ENCODE peak calls at places on chromosomes 4 and X, in four cellular contexts. Y is IMR-90, M is Peyer's patch, C is tibial nerve. F is an unnamed sample.

GRCh38 chr4:122700178-122700725 is 32.3 kb upstream of the BBS12 start:
- DNase-seq in M (peak; percentile 60), C (no peak), Y (peak; percentile 65), F (peak; percentile 39)

GRCh38 chr4:127708985-127709384 is 21.2 kb upstream of the SLC25A31 start:
- DNase-seq in C (no peak), M (no peak), Y (peak; percentile 77), F (peak; percentile 43)

GRCh38 chr4:101400096-101400495 is 52.8 kb upstream of the PPP3CA start:
- DNase-seq in M (no peak), Y (peak; percentile 78), C (no peak), F (no peak)

GRCh38 chr4:140222175-140222574 is 68.2 kb upstream of the MAML3 start:
- DNase-seq in Y (peak; percentile 67), M (no peak), C (no peak), F (no peak)

GRCh38 chr4:95835672-95836071 is 4.2 kb upstream of the PDHA2 start:
- DNase-seq in M (no peak), C (no peak), Y (no peak), F (no peak)

GRCh38 chr4:156303708-156304107 is 350.0 kb upstream of the CTSO start:
- DNase-seq in Y (no peak), C (no peak), M (no peak), F (no peak)

GRCh38 chr4:1459081-1459480 is 52.8 kb upstream of the NKX1-1 start:
- DNase-seq in M (no peak), C (no peak), Y (no peak), F (no peak)

GRCh38 chr4:145939856-145940255 is 1.2 kb upstream of the ZNF827 start:
- DNase-seq in M (no peak), Y (peak; percentile 75), C (no peak), F (no peak)

GRCh38 chr4:174222266-174222872 is 61.1 kb downstream of the FBXO8 start:
- DNase-seq in C (no peak), M (no peak), Y (peak; percentile 29), F (no peak)

GRCh38 chr4:106670911-106671310 is 302.3 kb upstream of the GIMD1 start:
- DNase-seq in M (no peak), C (no peak), Y (no peak), F (no peak)

GRCh38 chrX:41384041-41384705 is 50.2 kb downstream of the DDX3X start:
- DNase-seq in Y (peak; percentile 86), C (peak; percentile 13), M (peak; percentile 90), F (peak; percentile 65)

GRCh38 chrX:18683027-18683426 is 11.1 kb upstream of the RS1 start:
- DNase-seq in M (no peak), C (no peak), Y (no peak), F (no peak)

GRCh38 chrX:40132751-40133150 is 35.0 kb upstream of the BCOR start:
- DNase-seq in M (peak; percentile 77), Y (peak; percentile 81), C (peak; percentile 54), F (peak; percentile 80)

GRCh38 chr4:156677136-156677535 is 294.5 kb downstream of the PDGFC start:
- DNase-seq in M (no peak), Y (no peak), C (no peak), F (peak; percentile 9)

GRCh38 chr4:187995322-187996207 is at the start of gene ZFP42:
- DNase-seq in C (no peak), Y (no peak), M (no peak), F (no peak)

GRCh38 chr4:74446193-74446868 is 1.4 kb downstream of the AREG start:
- DNase-seq in Y (no peak), C (no peak), M (no peak), F (no peak)

GRCh38 chrX:31223817-31224216 is 152.0 kb upstream of the FTHL17 start:
- DNase-seq in M (no peak), C (no peak), Y (peak; percentile 80), F (no peak)

GRCh38 chrX:40083120-40083978 is 14.4 kb downstream of the BCOR start:
- DNase-seq in M (peak; percentile 58), C (no peak), Y (no peak), F (peak; percentile 82)

GRCh38 chr4:55398966-55399365 is 3.2 kb downstream of the TMEM165 start:
- DNase-seq in C (no peak), Y (peak; percentile 22), M (no peak), F (no peak)

GRCh38 chr4:1511441-1512041 is 105.3 kb upstream of the NKX1-1 start:
- DNase-seq in Y (peak; percentile 36), M (no peak), C (no peak), F (peak; percentile 19)

GRCh38 chr4:185597532-185598188 is 62.4 kb upstream of the PDLIM3 start:
- DNase-seq in Y (peak; percentile 82), M (peak; percentile 89), C (peak; percentile 60), F (peak; percentile 73)
- H3K27ac ChIP-seq in Y (no peak overlapping the region), M (no peak overlapping the region), C (peak overlapping the region; percentile 2), F (no peak overlapping the region)

GRCh38 chr4:20253799-20254409 is 2.2 kb downstream of the SLIT2 start:
- DNase-seq in M (peak; percentile 42), Y (peak; percentile 30), C (no peak), F (peak; percentile 23)

GRCh38 chr4:20252656-20253271 is 1.1 kb downstream of the SLIT2 start:
- DNase-seq in C (peak; percentile 20), M (peak; percentile 46), Y (peak; percentile 39), F (peak; percentile 21)

GRCh38 chr4:20251796-20252655 is at the start of gene SLIT2:
- DNase-seq in M (peak; percentile 76), Y (peak; percentile 68), C (peak; percentile 83), F (peak; percentile 85)

GRCh38 chr4:20254517-20255250 is 3.0 kb downstream of the SLIT2 start:
- DNase-seq in M (no peak), Y (peak; percentile 39), C (peak; percentile 16), F (peak; percentile 18)

GRCh38 chr4:20253272-20253798 is 1.6 kb downstream of the SLIT2 start:
- DNase-seq in M (no peak), C (no peak), Y (peak; percentile 15), F (no peak)
- TF ChIP-seq POLR2A in M (no peak), C (no peak), Y (no peak), F (no peak)

GRCh38 chr4:13539721-13540445 is 4.4 kb downstream of the NKX3-2 start:
- DNase-seq in Y (no peak), C (no peak), M (no peak), F (no peak)
- H3K4me1 ChIP-seq in Y (no peaks in the 10 kb centered on the region), C (no peaks in the 10 kb centered on the region), M (peaks cover 6% of the 10 kb centered on the region), F (peaks cover 33% of the 10 kb centered on the region)

GRCh38 chr4:85707591-85707990 is 232.6 kb downstream of the ARHGAP24 start:
- DNase-seq in M (peak; percentile 47), C (no peak), Y (no peak), F (no peak)
- H3K27ac ChIP-seq in M (no peak overlapping the region), C (peak overlapping the region; percentile 51), Y (no peak overlapping the region), F (no peak overlapping the region)

GRCh38 chrX:2342281-2342688 is 158.5 kb downstream of the DHRSX start:
- DNase-seq in Y (no peak), M (no peak), C (no peak), F (no peak)
- TF ChIP-seq POLR2A in Y (no peak), M (no peak), C (no peak), F (no peak)

F was measured in body of pancreas.